ENCODE peak calls at places on chromosome 14, in ten cellular contexts. W is activated naive CD4-positive, alpha-beta T cell; D is NCI-H187; X is lower leg skin; E is SW480; N is T-helper 9 cell; L is MM.1S; J is kidney tubule cell; V is psoas muscle; H is NCI-H460. Z is an unnamed sample.

GRCh38 chr14:80615831-80616230 is 325.7 kb downstream of the CEP128 start:
- DNase-seq in W (no peak), D (no peak), X (no peak), E (no peak), N (no peak), L (no peak), J (no peak), V (no peak), H (no peak), Z (no peak)

GRCh38 chr14:64788706-64789105 is 84.5 kb downstream of the PLEKHG3 start:
- DNase-seq in W (no peak), D (no peak), X (no peak), E (no peak), N (no peak), L (no peak), J (peak), V (no peak), H (no peak), Z (no peak)

GRCh38 chr14:88270781-88271180 is 52.3 kb downstream of the KCNK10 start:
- DNase-seq in W (no peak), D (no peak), X (no peak), E (peak), N (no peak), L (no peak), J (no peak), V (no peak), H (no peak), Z (no peak)

GRCh38 chr14:37343307-37344094 is 145.8 kb downstream of the MIPOL1 start:
- DNase-seq in W (no peak), D (no peak), X (no peak), E (no peak), N (no peak), L (no peak), J (no peak), V (no peak), H (no peak), Z (no peak)

GRCh38 chr14:56870336-56870735 is 60.1 kb upstream of the OTX2 start:
- DNase-seq in W (no peak), D (no peak), X (no peak), E (no peak), N (no peak), L (no peak), J (no peak), V (no peak), H (no peak), Z (no peak)

GRCh38 chr14:100017578-100017977 is 47.6 kb upstream of the EVL start:
- DNase-seq in W (no peak), D (no peak), X (no peak), E (no peak), N (no peak), L (no peak), J (no peak), V (no peak), H (no peak), Z (no peak)

GRCh38 chr14:32623300-32624093 is 294.4 kb downstream of the AKAP6 start:
- DNase-seq in W (no peak), D (no peak), X (no peak), E (no peak), N (no peak), L (no peak), J (peak), V (no peak), H (no peak), Z (no peak)

GRCh38 chr14:96176275-96176674 is 28.4 kb upstream of the BDKRB2 start:
- DNase-seq in W (no peak), D (no peak), X (no peak), E (no peak), N (no peak), L (no peak), J (no peak), V (no peak), H (no peak), Z (no peak)

GRCh38 chr14:91395998-91396660 is 21.5 kb downstream of the CCDC88C start:
- DNase-seq in W (no peak), D (peak), X (no peak), E (no peak), N (no peak), L (no peak), J (no peak), V (no peak), H (no peak), Z (no peak)

GRCh38 chr14:104735830-104736642 is 12.0 kb downstream of the ADSS1 start:
- DNase-seq in W (no peak), D (no peak), X (peak), E (no peak), N (no peak), L (no peak), J (peak), V (peak), H (peak), Z (no peak)

GRCh38 chr14:60815371-60815770 is 80.8 kb downstream of the MNAT1 start:
- DNase-seq in W (no peak), D (no peak), X (no peak), E (no peak), N (no peak), L (no peak), J (peak), V (no peak), H (no peak), Z (no peak)

GRCh38 chr14:58703149-58703509 is 65.4 kb downstream of the DACT1 start:
- DNase-seq in W (no peak), D (no peak), X (no peak), E (no peak), N (no peak), L (no peak), J (no peak), V (no peak), H (no peak), Z (no peak)

GRCh38 chr14:84086714-84087113 is 1443.2 kb upstream of the FLRT2 start:
- DNase-seq in W (no peak), D (no peak), X (no peak), E (no peak), N (no peak), L (no peak), J (no peak), V (no peak), H (no peak), Z (no peak)

GRCh38 chr14:72401632-72402428 is 469.6 kb downstream of the RGS6 start:
- DNase-seq in W (no peak), D (no peak), X (no peak), E (peak), N (peak), L (no peak), J (no peak), V (no peak), H (no peak), Z (no peak)

GRCh38 chr14:105064721-105065143 is 498 bp downstream of the GPR132 start:
- DNase-seq in W (no peak), D (no peak), X (no peak), E (peak), N (no peak), L (peak), J (peak), V (no peak), H (no peak), Z (peak)